ENCODE peak calls at places on chromosome 7, in six cellular contexts. Y, B, D, N, O and E are unnamed samples.

GRCh38 chr7:135683609-135684008 is 21.3 kb downstream of the STMP1 start:
- DNase-seq in Y (no peak), B (no peak), D (no peak), N (no peak), O (peak; percentile 47), E (no peak)

GRCh38 chr7:43904533-43905208 is 1.7 kb downstream of the URGCP start:
- DNase-seq in Y (no peak), B (no peak), D (no peak), N (peak; percentile 79), O (no peak), E (no peak)

GRCh38 chr7:138932870-138933269 is 48.3 kb downstream of the KIAA1549 start:
- DNase-seq in Y (no peak), B (no peak), D (no peak), N (no peak), O (no peak), E (no peak)

GRCh38 chr7:111210996-111211395 is 120.1 kb downstream of the LRRN3 start:
- DNase-seq in Y (no peak), B (no peak), D (no peak), N (peak; percentile 51), O (no peak), E (no peak)

GRCh38 chr7:87369216-87369615 is 23.8 kb downstream of the CROT start:
- DNase-seq in Y (no peak), B (peak; percentile 34), D (no peak), N (no peak), O (no peak), E (no peak)

GRCh38 chr7:73742753-73743641 is 4.4 kb upstream of the ABHD11 start:
- DNase-seq in Y (peak; percentile 96), B (peak; percentile 97), D (peak; percentile 44), N (no peak), O (peak; percentile 100), E (peak; percentile 98)

GRCh38 chr7:136016649-136017395 is 39.7 kb upstream of the MTPN start:
- DNase-seq in Y (no peak), B (no peak), D (no peak), N (peak; percentile 2), O (no peak), E (no peak)

GRCh38 chr7:2663121-2663886 is 24.7 kb upstream of the AMZ1 start:
- DNase-seq in Y (no peak), B (no peak), D (peak; percentile 63), N (no peak), O (no peak), E (no peak)

GRCh38 chr7:54705436-54705835 is 53.6 kb downstream of the SEC61G start:
- DNase-seq in Y (no peak), B (peak; percentile 85), D (no peak), N (peak; percentile 62), O (peak; percentile 65), E (no peak)

GRCh38 chr7:65325793-65326432 is 47.7 kb upstream of the ZNF92 start:
- DNase-seq in Y (no peak), B (no peak), D (no peak), N (no peak), O (no peak), E (no peak)

GRCh38 chr7:11607676-11608075 is 224.3 kb downstream of the THSD7A start:
- DNase-seq in Y (no peak), B (no peak), D (no peak), N (no peak), O (no peak), E (no peak)

GRCh38 chr7:117124585-117125220 is 171.4 kb downstream of the ST7 start:
- DNase-seq in Y (no peak), B (peak; percentile 98), D (peak; percentile 30), N (peak; percentile 97), O (peak; percentile 92), E (no peak)

GRCh38 chr7:12207046-12207445 is 4.0 kb upstream of the TMEM106B start:
- DNase-seq in Y (no peak), B (no peak), D (no peak), N (no peak), O (no peak), E (no peak)

GRCh38 chr7:155296788-155297516 is 726 bp upstream of the INSIG1 start:
- DNase-seq in Y (peak; percentile 74), B (peak; percentile 80), D (no peak), N (peak; percentile 93), O (peak; percentile 63), E (peak; percentile 67)

GRCh38 chr7:117322741-117323584 is at the start of gene WNT2:
- DNase-seq in Y (peak; percentile 51), B (no peak), D (peak; percentile 39), N (peak; percentile 45), O (no peak), E (peak; percentile 35)

GRCh38 chr7:44157116-44158059 is 16.3 kb upstream of the MYL7 start:
- DNase-seq in Y (peak; percentile 21), B (no peak), D (peak; percentile 36), N (no peak), O (no peak), E (peak; percentile 19)

GRCh38 chr7:55309040-55309991 is 55.8 kb upstream of the LANCL2 start:
- DNase-seq in Y (no peak), B (no peak), D (no peak), N (no peak), O (no peak), E (no peak)

GRCh38 chr7:17942231-17942630 is 1.9 kb upstream of the SNX13 start:
- DNase-seq in Y (no peak), B (no peak), D (no peak), N (no peak), O (peak; percentile 38), E (no peak)

GRCh38 chr7:2926120-2926897 is 82.2 kb upstream of the GNA12 start:
- DNase-seq in Y (no peak), B (no peak), D (peak; percentile 17), N (no peak), O (no peak), E (no peak)

GRCh38 chr7:150939052-150939810 is 38.9 kb downstream of the KCNH2 start:
- DNase-seq in Y (no peak), B (no peak), D (peak; percentile 47), N (no peak), O (no peak), E (no peak)

DNA sequence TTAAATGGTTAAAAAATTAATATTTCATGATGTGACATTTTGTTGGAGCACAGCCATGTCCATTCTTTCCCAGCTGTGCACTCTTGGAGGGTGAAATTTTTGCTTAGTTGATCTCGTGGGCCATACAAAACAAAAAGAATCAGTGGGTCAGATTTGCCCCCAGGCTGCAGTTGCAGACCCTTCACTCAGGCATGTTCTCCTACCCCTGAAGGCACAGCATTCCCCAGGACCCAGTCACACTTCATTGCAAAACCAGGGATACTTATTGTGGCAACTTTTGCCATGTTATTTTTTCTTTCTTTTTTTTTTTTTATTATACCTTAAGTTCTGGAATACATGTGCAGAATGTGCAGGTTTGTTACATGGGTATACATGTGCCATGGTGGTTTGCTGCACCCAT is 6.0 kb downstream of the TAS2R40 start:
- DNase-seq in Y (no peak), B (no peak), D (no peak), N (peak; percentile 53), O (peak; percentile 6), E (no peak)
- H3K4me1 ChIP-seq in Y (peaks cover 9% of the 10 kb centered on the region), B (no peaks in the 10 kb centered on the region), D (peaks cover 4% of the 10 kb centered on the region), N (peaks cover 16% of the 10 kb centered on the region), O (peaks cover 25% of the 10 kb centered on the region), E (peaks cover 15% of the 10 kb centered on the region)

GRCh38 chr7:128710391-128710930 is 28.7 kb upstream of the CALU start:
- DNase-seq in Y (no peak), B (no peak), D (no peak), N (peak; percentile 54), O (no peak), E (no peak)

GRCh38 chr7:128713794-128714193 is 25.4 kb upstream of the CALU start:
- DNase-seq in Y (no peak), B (no peak), D (no peak), N (no peak), O (no peak), E (no peak)

GRCh38 chr7:128718967-128719642 is 20.1 kb upstream of the CALU start:
- DNase-seq in Y (no peak), B (no peak), D (no peak), N (no peak), O (no peak), E (no peak)

GRCh38 chr7:128715079-128715478 is 24.1 kb upstream of the CALU start:
- DNase-seq in Y (no peak), B (no peak), D (no peak), N (no peak), O (no peak), E (no peak)
- H3F3A ChIP-seq in Y (peaks cover 5% of the 10 kb centered on the region), B (no peaks in the 10 kb centered on the region), D (no peaks in the 10 kb centered on the region), N (no peaks in the 10 kb centered on the region), O (peaks cover 4% of the 10 kb centered on the region), E (no peaks in the 10 kb centered on the region)

GRCh38 chr7:7698930-7699329 is 19.5 kb downstream of the RPA3 start:
- DNase-seq in Y (no peak), B (no peak), D (no peak), N (no peak), O (no peak), E (no peak)
- H3K4me1 ChIP-seq in Y (no peaks in the 10 kb centered on the region), B (peaks cover 7% of the 10 kb centered on the region), D (peaks cover 19% of the 10 kb centered on the region), N (peaks cover 32% of the 10 kb centered on the region), O (peaks cover 17% of the 10 kb centered on the region), E (no peaks in the 10 kb centered on the region)

GRCh38 chr7:30634193-30634626 is 39.5 kb downstream of the GARS1 start:
- DNase-seq in Y (no peak), B (no peak), D (no peak), N (no peak), O (no peak), E (no peak)
- H3F3A ChIP-seq in Y (no peaks in the 10 kb centered on the region), B (no peaks in the 10 kb centered on the region), D (peaks cover 9% of the 10 kb centered on the region), N (peaks cover 65% of the 10 kb centered on the region), O (peaks cover 36% of the 10 kb centered on the region), E (peaks cover 10% of the 10 kb centered on the region)

DNA sequence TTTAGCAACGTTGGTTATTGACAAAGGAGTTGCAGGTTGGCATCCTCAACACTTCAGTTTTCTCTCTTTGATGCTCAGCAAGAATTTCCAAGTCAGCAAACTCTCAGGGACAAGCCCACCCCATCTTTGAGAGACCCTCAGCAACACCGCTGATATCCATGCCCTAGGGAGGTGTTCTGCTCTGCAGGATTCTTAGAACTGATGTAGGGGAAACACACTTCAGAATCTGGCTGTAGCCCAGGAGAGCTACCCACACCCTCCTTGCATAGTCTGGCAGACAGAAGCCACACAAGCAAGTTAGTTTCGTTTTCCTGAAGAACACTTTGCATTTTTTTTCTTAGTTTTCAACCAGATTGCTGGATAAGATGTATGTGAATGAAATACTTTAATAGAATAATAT is 827 bp downstream of the SAMD9L start:
- DNase-seq in Y (no peak), B (peak; percentile 67), D (no peak), N (peak; percentile 75), O (peak; percentile 29), E (no peak)
- H3K4me1 ChIP-seq in Y (peaks cover 29% of the 10 kb centered on the region), B (peaks cover 12% of the 10 kb centered on the region), D (no peaks in the 10 kb centered on the region), N (peaks cover 19% of the 10 kb centered on the region), O (peaks cover 23% of the 10 kb centered on the region), E (no peaks in the 10 kb centered on the region)

GRCh38 chr7:26181474-26182227 is 18.9 kb downstream of the HNRNPA2B1 start:
- DNase-seq in Y (no peak), B (no peak), D (no peak), N (no peak), O (no peak), E (no peak)
- H3F3A ChIP-seq in Y (peaks cover 53% of the 10 kb centered on the region), B (peaks cover 85% of the 10 kb centered on the region), D (peaks cover 74% of the 10 kb centered on the region), N (peaks cover 70% of the 10 kb centered on the region), O (peaks cover 92% of the 10 kb centered on the region), E (peaks cover 40% of the 10 kb centered on the region)

GRCh38 chr7:28787116-28787515 is 171.0 kb downstream of the TRIL start:
- DNase-seq in Y (no peak), B (no peak), D (no peak), N (no peak), O (no peak), E (no peak)
- H3K4me1 ChIP-seq in Y (no peaks in the 10 kb centered on the region), B (no peaks in the 10 kb centered on the region), D (no peaks in the 10 kb centered on the region), N (peaks cover 31% of the 10 kb centered on the region), O (no peaks in the 10 kb centered on the region), E (no peaks in the 10 kb centered on the region)

GRCh38 chr7:23378996-23379395 is 79.9 kb downstream of the MALSU1 start:
- DNase-seq in Y (no peak), B (no peak), D (no peak), N (no peak), O (no peak), E (no peak)
- H3F3A ChIP-seq in Y (peaks cover 13% of the 10 kb centered on the region), B (no peaks in the 10 kb centered on the region), D (peaks cover 21% of the 10 kb centered on the region), N (peaks cover 14% of the 10 kb centered on the region), O (peaks cover 26% of the 10 kb centered on the region), E (no peaks in the 10 kb centered on the region)